ENCODE peak calls at places on chromosomes 16 and 17, in nine cellular contexts. One of them, this sample, is unnamed. For H3K36me3, the result is how much of the 10 kb centered on the place peaks cover.

GRCh38 chr16:57610611-57611010 is 17.8 kb upstream of the ADGRG1 start:
- DNase-seq in neuronal stem cell: no peak
- DNase-seq in cardiac muscle cell: no peak
- DNase-seq in fibroblast of lung: no peak
- DNase-seq in brain microvascular endothelial cell: no peak
- DNase-seq in thoracic aorta: no peak
- DNase-seq in aorta: peak
- DNase-seq in CD8-positive, alpha-beta memory T cell: no peak
- DNase-seq in heart left ventricle: no peak
- DNase-seq in this sample: no peak

GRCh38 chr17:20063665-20064648 is 54.8 kb downstream of the SPECC1 start:
- DNase-seq in fibroblast of lung: peak
- DNase-seq in thoracic aorta: peak
- DNase-seq in aorta: peak
- DNase-seq in heart left ventricle: peak
- DNase-seq in neuronal stem cell: no peak
- DNase-seq in cardiac muscle cell: no peak
- DNase-seq in brain microvascular endothelial cell: peak
- DNase-seq in CD8-positive, alpha-beta memory T cell: no peak
- DNase-seq in this sample: peak

GRCh38 chr17:54903375-54903774 is 2.7 kb downstream of the TOM1L1 start:
- DNase-seq in heart left ventricle: peak
- DNase-seq in cardiac muscle cell: no peak
- DNase-seq in neuronal stem cell: no peak
- DNase-seq in brain microvascular endothelial cell: no peak
- DNase-seq in aorta: peak
- DNase-seq in thoracic aorta: no peak
- DNase-seq in CD8-positive, alpha-beta memory T cell: no peak
- DNase-seq in fibroblast of lung: peak
- DNase-seq in this sample: no peak

GRCh38 chr16:58128181-58128631 is 975 bp downstream of the CFAP20 start:
- DNase-seq in fibroblast of lung: no peak
- DNase-seq in brain microvascular endothelial cell: no peak
- DNase-seq in CD8-positive, alpha-beta memory T cell: no peak
- DNase-seq in cardiac muscle cell: no peak
- DNase-seq in aorta: no peak
- DNase-seq in thoracic aorta: no peak
- DNase-seq in neuronal stem cell: no peak
- DNase-seq in heart left ventricle: no peak
- DNase-seq in this sample: no peak

GRCh38 chr17:51948128-51948527 is 210.4 kb downstream of the CA10 start:
- DNase-seq in thoracic aorta: no peak
- DNase-seq in fibroblast of lung: no peak
- DNase-seq in cardiac muscle cell: no peak
- DNase-seq in CD8-positive, alpha-beta memory T cell: no peak
- DNase-seq in aorta: no peak
- DNase-seq in neuronal stem cell: no peak
- DNase-seq in heart left ventricle: peak
- DNase-seq in brain microvascular endothelial cell: no peak
- DNase-seq in this sample: no peak

GRCh38 chr16:27929818-27930217 is 133.7 kb downstream of the GSG1L start:
- DNase-seq in aorta: peak
- DNase-seq in thoracic aorta: no peak
- DNase-seq in neuronal stem cell: no peak
- DNase-seq in brain microvascular endothelial cell: no peak
- DNase-seq in fibroblast of lung: no peak
- DNase-seq in cardiac muscle cell: no peak
- DNase-seq in CD8-positive, alpha-beta memory T cell: no peak
- DNase-seq in heart left ventricle: no peak
- DNase-seq in this sample: no peak

GRCh38 chr17:53313746-53314145 is 509.0 kb upstream of the KIF2B start:
- DNase-seq in cardiac muscle cell: no peak
- DNase-seq in fibroblast of lung: peak
- DNase-seq in neuronal stem cell: no peak
- DNase-seq in thoracic aorta: no peak
- DNase-seq in aorta: no peak
- DNase-seq in CD8-positive, alpha-beta memory T cell: no peak
- DNase-seq in heart left ventricle: no peak
- DNase-seq in brain microvascular endothelial cell: peak
- DNase-seq in this sample: no peak

GRCh38 chr16:82456683-82457082 is 170.1 kb upstream of the CDH13 start:
- DNase-seq in CD8-positive, alpha-beta memory T cell: peak
- DNase-seq in fibroblast of lung: peak
- DNase-seq in neuronal stem cell: peak
- DNase-seq in cardiac muscle cell: peak
- DNase-seq in aorta: peak
- DNase-seq in thoracic aorta: no peak
- DNase-seq in heart left ventricle: no peak
- DNase-seq in brain microvascular endothelial cell: peak
- DNase-seq in this sample: peak

GRCh38 chr16:27378871-27379580 is 22.9 kb upstream of the IL21R start:
- DNase-seq in CD8-positive, alpha-beta memory T cell: no peak
- DNase-seq in heart left ventricle: no peak
- DNase-seq in fibroblast of lung: peak
- DNase-seq in aorta: no peak
- DNase-seq in brain microvascular endothelial cell: no peak
- DNase-seq in thoracic aorta: no peak
- DNase-seq in cardiac muscle cell: no peak
- DNase-seq in neuronal stem cell: no peak
- DNase-seq in this sample: no peak

GRCh38 chr16:81610144-81610842 is 165.7 kb downstream of the CMIP start:
- DNase-seq in fibroblast of lung: peak
- DNase-seq in heart left ventricle: peak
- DNase-seq in CD8-positive, alpha-beta memory T cell: no peak
- DNase-seq in neuronal stem cell: no peak
- DNase-seq in thoracic aorta: peak
- DNase-seq in aorta: peak
- DNase-seq in cardiac muscle cell: no peak
- DNase-seq in brain microvascular endothelial cell: peak
- DNase-seq in this sample: no peak

GRCh38 chr16:74902161-74902560 is 82.8 kb downstream of the WDR59 start:
- DNase-seq in neuronal stem cell: no peak
- DNase-seq in brain microvascular endothelial cell: no peak
- DNase-seq in aorta: no peak
- DNase-seq in thoracic aorta: no peak
- DNase-seq in heart left ventricle: no peak
- DNase-seq in cardiac muscle cell: no peak
- DNase-seq in CD8-positive, alpha-beta memory T cell: no peak
- DNase-seq in fibroblast of lung: no peak
- DNase-seq in this sample: no peak

GRCh38 chr17:68955181-68955841 is at the start of gene ABCA8:
- DNase-seq in heart left ventricle: peak
- DNase-seq in thoracic aorta: no peak
- DNase-seq in neuronal stem cell: no peak
- DNase-seq in CD8-positive, alpha-beta memory T cell: no peak
- DNase-seq in brain microvascular endothelial cell: peak
- DNase-seq in cardiac muscle cell: peak
- DNase-seq in fibroblast of lung: peak
- DNase-seq in aorta: no peak
- DNase-seq in this sample: no peak

GRCh38 chr17:46869296-46869695 is 17.9 kb downstream of the WNT9B start:
- DNase-seq in brain microvascular endothelial cell: no peak
- DNase-seq in aorta: no peak
- DNase-seq in neuronal stem cell: no peak
- DNase-seq in thoracic aorta: no peak
- DNase-seq in cardiac muscle cell: no peak
- DNase-seq in heart left ventricle: no peak
- DNase-seq in CD8-positive, alpha-beta memory T cell: no peak
- DNase-seq in fibroblast of lung: no peak
- DNase-seq in this sample: no peak

GRCh38 chr17:31488264-31488981 is 96.9 kb downstream of the RAB11FIP4 start:
- DNase-seq in heart left ventricle: peak
- DNase-seq in neuronal stem cell: no peak
- DNase-seq in cardiac muscle cell: no peak
- DNase-seq in aorta: no peak
- DNase-seq in thoracic aorta: no peak
- DNase-seq in CD8-positive, alpha-beta memory T cell: peak
- DNase-seq in brain microvascular endothelial cell: no peak
- DNase-seq in fibroblast of lung: no peak
- DNase-seq in this sample: no peak

GRCh38 chr16:27685802-27686201 is 135.9 kb downstream of the KATNIP start:
- DNase-seq in neuronal stem cell: no peak
- DNase-seq in thoracic aorta: no peak
- DNase-seq in brain microvascular endothelial cell: peak
- DNase-seq in heart left ventricle: no peak
- DNase-seq in cardiac muscle cell: no peak
- DNase-seq in aorta: no peak
- DNase-seq in CD8-positive, alpha-beta memory T cell: no peak
- DNase-seq in fibroblast of lung: peak
- DNase-seq in this sample: no peak

GRCh38 chr17:17770371-17771059 is 66.3 kb downstream of the SREBF1 start:
- DNase-seq in CD8-positive, alpha-beta memory T cell: no peak
- DNase-seq in neuronal stem cell: no peak
- DNase-seq in aorta: no peak
- DNase-seq in cardiac muscle cell: no peak
- DNase-seq in brain microvascular endothelial cell: no peak
- DNase-seq in fibroblast of lung: no peak
- DNase-seq in heart left ventricle: no peak
- DNase-seq in thoracic aorta: no peak
- DNase-seq in this sample: no peak

GRCh38 chr16:51497541-51498211 is 346.6 kb upstream of the SALL1 start:
- DNase-seq in heart left ventricle: no peak
- DNase-seq in CD8-positive, alpha-beta memory T cell: no peak
- DNase-seq in thoracic aorta: no peak
- DNase-seq in fibroblast of lung: no peak
- DNase-seq in brain microvascular endothelial cell: no peak
- DNase-seq in cardiac muscle cell: no peak
- DNase-seq in neuronal stem cell: no peak
- DNase-seq in aorta: no peak
- DNase-seq in this sample: no peak

GRCh38 chr16:55370762-55371482 is 46.9 kb downstream of the IRX6 start:
- DNase-seq in cardiac muscle cell: peak
- DNase-seq in thoracic aorta: peak
- DNase-seq in brain microvascular endothelial cell: peak
- DNase-seq in heart left ventricle: peak
- DNase-seq in aorta: peak
- DNase-seq in neuronal stem cell: peak
- DNase-seq in fibroblast of lung: peak
- DNase-seq in CD8-positive, alpha-beta memory T cell: no peak
- DNase-seq in this sample: no peak
- H3K4me3 ChIP-seq in cardiac muscle cell: no peak
- H3K4me3 ChIP-seq in thoracic aorta: peak
- H3K4me3 ChIP-seq in brain microvascular endothelial cell: no peak
- H3K4me3 ChIP-seq in heart left ventricle: peak
- H3K4me3 ChIP-seq in aorta: no peak
- H3K4me3 ChIP-seq in neuronal stem cell: peak
- H3K4me3 ChIP-seq in fibroblast of lung: no peak
- H3K4me3 ChIP-seq in CD8-positive, alpha-beta memory T cell: no peak
- H3K4me3 ChIP-seq in this sample: no peak

DNA sequence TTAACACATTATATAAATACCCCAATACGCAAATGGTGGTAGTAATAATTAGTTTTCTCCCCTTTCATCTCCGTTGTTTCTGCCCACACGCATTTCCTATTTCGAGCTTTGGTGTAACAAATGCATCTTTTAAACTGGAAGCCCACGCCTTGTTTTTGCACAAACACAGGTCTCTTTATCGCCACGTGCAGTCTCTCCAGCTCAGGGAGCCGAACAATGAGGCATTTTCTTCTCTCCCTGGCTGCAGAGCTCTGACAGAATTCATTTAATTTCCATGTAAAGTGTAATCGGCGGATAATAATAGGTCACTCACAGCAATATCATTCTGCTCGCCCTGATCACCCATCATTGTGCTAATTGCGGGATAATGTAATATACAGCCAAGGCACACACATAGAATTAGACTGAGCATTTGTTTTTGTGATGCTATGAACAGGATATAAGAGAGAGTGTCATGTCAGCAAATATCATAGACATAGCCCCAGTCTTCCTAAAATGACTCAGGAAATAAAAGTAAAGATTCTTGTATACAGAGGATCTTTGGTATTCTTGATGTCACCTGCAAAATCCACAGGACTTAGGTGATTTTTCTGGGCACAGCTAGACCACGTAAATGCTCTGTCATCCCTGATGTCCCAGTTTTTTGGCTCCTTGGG is 452.6 kb upstream of the CDH11 start:
- DNase-seq in thoracic aorta: no peak
- DNase-seq in neuronal stem cell: no peak
- DNase-seq in CD8-positive, alpha-beta memory T cell: no peak
- DNase-seq in aorta: no peak
- DNase-seq in cardiac muscle cell: no peak
- DNase-seq in heart left ventricle: no peak
- DNase-seq in fibroblast of lung: no peak
- DNase-seq in brain microvascular endothelial cell: no peak
- DNase-seq in this sample: no peak
- H3K36me3 ChIP-seq in thoracic aorta: under half
- H3K36me3 ChIP-seq in neuronal stem cell: under half
- H3K36me3 ChIP-seq in CD8-positive, alpha-beta memory T cell: under half
- H3K36me3 ChIP-seq in aorta: under half
- H3K36me3 ChIP-seq in cardiac muscle cell: under half
- H3K36me3 ChIP-seq in heart left ventricle: under half
- H3K36me3 ChIP-seq in fibroblast of lung: under half
- H3K36me3 ChIP-seq in brain microvascular endothelial cell: under half
- H3K36me3 ChIP-seq in this sample: under half

GRCh38 chr16:583470-583814 is 6.4 kb upstream of the RAB40C start:
- DNase-seq in heart left ventricle: no peak
- DNase-seq in cardiac muscle cell: no peak
- DNase-seq in CD8-positive, alpha-beta memory T cell: no peak
- DNase-seq in neuronal stem cell: no peak
- DNase-seq in fibroblast of lung: no peak
- DNase-seq in aorta: no peak
- DNase-seq in thoracic aorta: no peak
- DNase-seq in brain microvascular endothelial cell: no peak
- DNase-seq in this sample: no peak
- H3K4me3 ChIP-seq in heart left ventricle: no peak
- H3K4me3 ChIP-seq in cardiac muscle cell: no peak
- H3K4me3 ChIP-seq in CD8-positive, alpha-beta memory T cell: no peak
- H3K4me3 ChIP-seq in neuronal stem cell: no peak
- H3K4me3 ChIP-seq in fibroblast of lung: no peak
- H3K4me3 ChIP-seq in aorta: no peak
- H3K4me3 ChIP-seq in thoracic aorta: no peak
- H3K4me3 ChIP-seq in brain microvascular endothelial cell: no peak
- H3K4me3 ChIP-seq in this sample: no peak

DNA sequence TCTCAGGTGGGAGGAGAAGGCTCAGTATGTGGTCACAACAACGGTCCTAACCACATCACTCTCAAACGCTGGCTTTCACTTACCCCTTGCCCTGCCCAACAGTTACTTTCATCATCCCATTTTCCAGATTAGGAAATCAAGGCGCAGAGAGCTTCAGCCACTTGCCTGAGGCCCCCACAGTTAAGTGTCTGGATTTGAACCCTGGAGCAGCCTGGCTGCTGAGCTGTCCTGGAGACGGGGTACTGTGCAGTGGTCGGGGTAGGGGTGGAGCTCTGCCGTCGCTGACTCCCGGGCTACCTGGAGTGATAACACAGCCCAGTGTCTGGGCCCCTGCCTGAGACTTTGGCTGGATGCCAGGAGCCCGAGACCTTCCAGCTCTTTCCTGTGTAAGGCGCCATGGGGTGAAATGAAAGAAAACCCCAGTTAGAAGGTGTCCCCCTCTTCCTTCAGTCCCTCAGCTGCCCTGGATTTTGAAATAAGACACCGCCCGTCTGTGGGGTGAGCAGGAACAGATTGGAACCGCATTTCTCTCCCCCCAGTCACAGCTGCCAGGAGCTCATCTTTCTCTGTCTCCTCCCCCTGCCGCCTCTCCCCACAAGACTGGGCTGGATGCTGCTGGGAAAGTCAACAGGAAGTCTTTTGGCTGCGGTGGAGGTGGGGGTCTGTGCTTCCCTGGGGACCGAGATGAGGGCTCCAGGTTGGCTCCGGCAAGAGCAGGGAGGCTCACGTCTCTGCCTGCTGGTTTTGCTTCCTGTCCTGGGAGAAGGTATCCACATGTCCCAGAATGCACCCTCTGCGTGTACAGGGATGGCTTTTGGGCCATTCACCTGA is 280.2 kb downstream of the SEC14L1 start:
- DNase-seq in fibroblast of lung: peak
- DNase-seq in aorta: no peak
- DNase-seq in neuronal stem cell: no peak
- DNase-seq in thoracic aorta: no peak
- DNase-seq in brain microvascular endothelial cell: peak
- DNase-seq in CD8-positive, alpha-beta memory T cell: peak
- DNase-seq in heart left ventricle: peak
- DNase-seq in cardiac muscle cell: peak
- DNase-seq in this sample: peak
- H3K36me3 ChIP-seq in fibroblast of lung: under half
- H3K36me3 ChIP-seq in aorta: under half
- H3K36me3 ChIP-seq in neuronal stem cell: under half
- H3K36me3 ChIP-seq in thoracic aorta: under half
- H3K36me3 ChIP-seq in brain microvascular endothelial cell: under half
- H3K36me3 ChIP-seq in CD8-positive, alpha-beta memory T cell: under half
- H3K36me3 ChIP-seq in heart left ventricle: under half
- H3K36me3 ChIP-seq in cardiac muscle cell: under half
- H3K36me3 ChIP-seq in this sample: under half